ENCODE peak calls at places on chromosomes 16 and 17, in seven cellular contexts. E is keratinocyte, O is SK-N-SH, V is IMR-90, F is neural progenitor cell, G is H9, B is mammary epithelial cell. X is an unnamed sample.

GRCh38 chr16:58280846-58281301 is 14.0 kb downstream of the PRSS54 start:
- DNase-seq in V (no peak), O (no peak), E (no peak), B (peak; percentile 55), G (no peak), F (no peak), X (peak; percentile 24)

GRCh38 chr17:81241203-81241602 is 2.1 kb downstream of the NDUFAF8 start:
- DNase-seq in F (no peak), O (no peak), G (no peak), V (no peak), B (no peak), E (no peak), X (no peak)

GRCh38 chr16:80176114-80176513 is 364.7 kb upstream of the DYNLRB2 start:
- DNase-seq in B (no peak), O (no peak), G (no peak), E (no peak), V (no peak), F (no peak), X (no peak)

GRCh38 chr17:81003711-81004335 is 12.2 kb downstream of the CHMP6 start:
- DNase-seq in B (no peak), G (no peak), O (peak; percentile 80), F (peak; percentile 71), E (no peak), V (no peak), X (no peak)

GRCh38 chr17:58153046-58153445 is 4.9 kb downstream of the OR4D1 start:
- DNase-seq in B (no peak), V (no peak), G (no peak), E (no peak), O (no peak), F (no peak), X (no peak)

GRCh38 chr17:78991906-78992532 is 12.3 kb upstream of the LGALS3BP start:
- DNase-seq in E (no peak), V (no peak), O (peak; percentile 26), B (no peak), G (no peak), F (no peak), X (no peak)

GRCh38 chr17:56297142-56297541 is 143.9 kb downstream of the ANKFN1 start:
- DNase-seq in E (no peak), F (no peak), G (peak; percentile 39), O (no peak), V (peak; percentile 62), B (no peak), X (no peak)

GRCh38 chr16:30180741-30181140 is 2.7 kb upstream of the CORO1A start:
- DNase-seq in E (no peak), V (no peak), O (no peak), G (no peak), B (no peak), F (no peak), X (no peak)

GRCh38 chr16:28168991-28169554 is 42.7 kb downstream of the XPO6 start:
- DNase-seq in E (no peak), F (no peak), B (no peak), G (no peak), O (no peak), V (no peak), X (no peak)

GRCh38 chr17:65001409-65002045 is 55.0 kb downstream of the GNA13 start:
- DNase-seq in O (no peak), E (no peak), F (no peak), B (no peak), G (no peak), V (no peak), X (no peak)

GRCh38 chr16:11909653-11910551 is 5.9 kb downstream of the GSPT1 start:
- DNase-seq in F (no peak), O (no peak), V (peak; percentile 73), B (no peak), G (no peak), E (no peak), X (no peak)

GRCh38 chr17:13736915-13737314 is 135.2 kb upstream of the HS3ST3A1 start:
- DNase-seq in F (no peak), G (no peak), B (peak; percentile 30), E (no peak), V (peak; percentile 46), O (no peak), X (no peak)

GRCh38 chr17:13740692-13741091 is 139.0 kb upstream of the HS3ST3A1 start:
- DNase-seq in B (no peak), G (no peak), O (no peak), V (no peak), E (no peak), F (no peak), X (no peak)

GRCh38 chr17:13734880-13735279 is 133.2 kb upstream of the HS3ST3A1 start:
- DNase-seq in V (no peak), F (no peak), E (no peak), G (no peak), B (no peak), O (no peak), X (no peak)

GRCh38 chr17:13735861-13736260 is 134.1 kb upstream of the HS3ST3A1 start:
- DNase-seq in V (no peak), E (no peak), B (no peak), O (peak; percentile 19), F (no peak), G (no peak), X (no peak)

DNA sequence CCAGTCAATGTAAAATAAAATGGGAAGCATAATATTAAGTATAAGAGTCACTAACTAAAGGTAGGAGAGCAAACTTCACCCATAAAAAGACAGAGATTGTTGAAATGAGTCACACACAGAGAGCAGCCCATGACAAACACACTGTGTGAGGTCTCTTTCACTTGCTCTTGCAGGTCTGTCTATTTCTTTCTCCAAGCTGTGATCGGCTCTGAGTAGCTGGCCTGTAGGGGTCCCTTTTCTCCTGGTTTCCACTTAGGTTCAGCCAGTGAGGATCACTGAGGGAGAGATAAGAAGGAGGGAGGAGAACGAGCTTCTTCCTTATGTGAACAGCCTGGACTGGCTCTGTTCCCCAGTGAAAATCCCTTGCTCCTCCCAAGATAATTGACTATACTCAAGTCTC is 133.7 kb upstream of the HS3ST3A1 start:
- DNase-seq in E (no peak), V (peak; percentile 5), B (no peak), F (peak; percentile 57), O (peak; percentile 9), G (peak; percentile 64), X (no peak)
- TF ChIP-seq CTCF in E (no peak), V (no peak), B (no peak), F (peak; percentile 45), O (no peak), G (peak; percentile 58), X (no peak)

GRCh38 chr16:14399397-14400284 is 230.4 kb downstream of the PARN start:
- DNase-seq in F (peak; percentile 24), G (no peak), E (no peak), V (peak; percentile 62), O (no peak), B (peak; percentile 68), X (peak; percentile 85)
- H3K27ac ChIP-seq in F (no peak overlapping the region), G (no peak overlapping the region), E (peak overlapping the region; percentile 62), V (peak overlapping the region; percentile 58), O (peak overlapping the region; percentile 95), B (peak overlapping the region; percentile 21), X (peak overlapping the region; percentile 92)

DNA sequence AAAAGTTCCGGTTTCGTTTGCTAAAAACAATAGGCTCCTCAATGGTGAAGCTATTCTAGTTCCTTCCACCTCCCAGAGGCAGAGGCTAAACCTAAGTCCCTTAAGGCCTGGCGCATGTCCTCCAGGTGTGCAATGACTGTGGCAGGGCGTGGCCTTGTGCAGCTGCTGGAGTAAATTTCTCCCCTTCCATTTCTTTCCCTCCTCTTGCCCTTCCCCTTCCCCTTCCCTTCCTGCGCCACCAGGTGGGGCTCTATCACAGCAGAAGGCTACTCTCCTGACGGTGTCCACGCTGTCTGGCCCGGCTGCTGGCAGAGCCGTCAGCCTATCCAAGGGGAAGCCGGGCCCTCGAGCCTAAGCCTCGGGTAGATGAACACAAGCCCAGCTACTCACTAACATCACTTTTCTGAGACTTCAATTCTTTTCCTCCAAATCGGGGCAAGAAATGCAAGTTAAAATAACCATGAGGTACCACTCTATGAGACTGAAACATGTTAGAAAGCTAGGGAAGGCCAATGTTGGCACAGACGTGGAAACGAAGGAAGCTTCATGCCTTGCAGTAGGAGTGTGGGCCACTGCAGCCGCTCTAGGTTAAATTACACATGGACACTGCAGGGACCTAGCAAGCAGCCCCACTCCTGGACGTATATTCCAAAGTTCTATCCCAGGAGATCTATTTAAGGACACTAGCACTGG is 34.4 kb downstream of the C16orf78 start:
- DNase-seq in F (peak; percentile 93), O (peak; percentile 88), B (peak; percentile 67), G (peak; percentile 92), E (peak; percentile 25), V (peak; percentile 49), X (peak; percentile 46)
- H2AFZ ChIP-seq in F (peak overlapping the region; percentile 80), O (no peak overlapping the region), B (peak overlapping the region; percentile 58), G (no peak overlapping the region), E (no peak overlapping the region), V (peak overlapping the region; percentile 60), X (no peak overlapping the region)

GRCh38 chr16:21223787-21224186 is 9.7 kb upstream of the ANKS4B start:
- DNase-seq in E (no peak), B (no peak), F (no peak), O (no peak), G (peak; percentile 31), V (no peak), X (no peak)
- TF ChIP-seq CTCF in E (no peak), B (no peak), F (no peak), O (no peak), G (no peak), V (no peak), X (no peak)

X was measured in PC-9.